ENCODE peak calls at places on chromosomes 7 and 10, in ten cellular contexts. One of them, this sample, is unnamed.

GRCh38 chr10:133129151-133129853 is 30.7 kb upstream of the KNDC1 start:
- DNase-seq in HFF-Myc: no peak
- DNase-seq in NAMALWA: no peak
- DNase-seq in globus pallidus: no peak
- DNase-seq in stimulated activated CD8-positive, alpha-beta memory T cell treated with anti-CD3 and anti-CD28 coated beads, Interleukin-2, amount 100 ng/mL, for 48 hours: no peak
- DNase-seq in GM03348: no peak
- DNase-seq in NCI-H1092: no peak
- DNase-seq in stromal cell of bone marrow: no peak
- DNase-seq in Caki2: no peak
- DNase-seq in GM13977: no peak
- DNase-seq in this sample: no peak

GRCh38 chr7:121752706-121753105 is 120.3 kb upstream of the PTPRZ1 start:
- DNase-seq in HFF-Myc: no peak
- DNase-seq in NAMALWA: peak
- DNase-seq in globus pallidus: peak
- DNase-seq in stimulated activated CD8-positive, alpha-beta memory T cell treated with anti-CD3 and anti-CD28 coated beads, Interleukin-2, amount 100 ng/mL, for 48 hours: no peak
- DNase-seq in GM03348: peak
- DNase-seq in NCI-H1092: no peak
- DNase-seq in stromal cell of bone marrow: peak
- DNase-seq in Caki2: no peak
- DNase-seq in GM13977: no peak
- DNase-seq in this sample: no peak

GRCh38 chr7:27109533-27110162 is 7.2 kb upstream of the HOXA2 start:
- DNase-seq in HFF-Myc: no peak
- DNase-seq in NAMALWA: no peak
- DNase-seq in globus pallidus: no peak
- DNase-seq in stimulated activated CD8-positive, alpha-beta memory T cell treated with anti-CD3 and anti-CD28 coated beads, Interleukin-2, amount 100 ng/mL, for 48 hours: no peak
- DNase-seq in GM03348: no peak
- DNase-seq in NCI-H1092: no peak
- DNase-seq in stromal cell of bone marrow: no peak
- DNase-seq in Caki2: no peak
- DNase-seq in GM13977: no peak
- DNase-seq in this sample: no peak

GRCh38 chr10:78871796-78872195 is 197.0 kb upstream of the ZMIZ1 start:
- DNase-seq in HFF-Myc: no peak
- DNase-seq in NAMALWA: no peak
- DNase-seq in globus pallidus: no peak
- DNase-seq in stimulated activated CD8-positive, alpha-beta memory T cell treated with anti-CD3 and anti-CD28 coated beads, Interleukin-2, amount 100 ng/mL, for 48 hours: no peak
- DNase-seq in GM03348: no peak
- DNase-seq in NCI-H1092: no peak
- DNase-seq in stromal cell of bone marrow: no peak
- DNase-seq in Caki2: no peak
- DNase-seq in GM13977: no peak
- DNase-seq in this sample: no peak

GRCh38 chr7:73448609-73449008 is 15.0 kb downstream of the FZD9 start:
- DNase-seq in HFF-Myc: no peak
- DNase-seq in NAMALWA: no peak
- DNase-seq in globus pallidus: no peak
- DNase-seq in stimulated activated CD8-positive, alpha-beta memory T cell treated with anti-CD3 and anti-CD28 coated beads, Interleukin-2, amount 100 ng/mL, for 48 hours: no peak
- DNase-seq in GM03348: no peak
- DNase-seq in NCI-H1092: no peak
- DNase-seq in stromal cell of bone marrow: no peak
- DNase-seq in Caki2: no peak
- DNase-seq in GM13977: no peak
- DNase-seq in this sample: no peak

GRCh38 chr7:83178796-83179195 is 16.1 kb upstream of the PCLO start:
- DNase-seq in HFF-Myc: no peak
- DNase-seq in NAMALWA: no peak
- DNase-seq in globus pallidus: no peak
- DNase-seq in stimulated activated CD8-positive, alpha-beta memory T cell treated with anti-CD3 and anti-CD28 coated beads, Interleukin-2, amount 100 ng/mL, for 48 hours: no peak
- DNase-seq in GM03348: no peak
- DNase-seq in NCI-H1092: no peak
- DNase-seq in stromal cell of bone marrow: peak
- DNase-seq in Caki2: no peak
- DNase-seq in GM13977: no peak
- DNase-seq in this sample: no peak

GRCh38 chr7:149490083-149490482 is 7.5 kb downstream of the ZNF746 start:
- DNase-seq in HFF-Myc: no peak
- DNase-seq in NAMALWA: no peak
- DNase-seq in globus pallidus: no peak
- DNase-seq in stimulated activated CD8-positive, alpha-beta memory T cell treated with anti-CD3 and anti-CD28 coated beads, Interleukin-2, amount 100 ng/mL, for 48 hours: no peak
- DNase-seq in GM03348: no peak
- DNase-seq in NCI-H1092: no peak
- DNase-seq in stromal cell of bone marrow: no peak
- DNase-seq in Caki2: no peak
- DNase-seq in GM13977: no peak
- DNase-seq in this sample: no peak

GRCh38 chr7:140623995-140624902 is 16.4 kb downstream of the DENND2A start:
- DNase-seq in HFF-Myc: no peak
- DNase-seq in NAMALWA: no peak
- DNase-seq in globus pallidus: no peak
- DNase-seq in stimulated activated CD8-positive, alpha-beta memory T cell treated with anti-CD3 and anti-CD28 coated beads, Interleukin-2, amount 100 ng/mL, for 48 hours: no peak
- DNase-seq in GM03348: no peak
- DNase-seq in NCI-H1092: no peak
- DNase-seq in stromal cell of bone marrow: no peak
- DNase-seq in Caki2: no peak
- DNase-seq in GM13977: no peak
- DNase-seq in this sample: no peak

GRCh38 chr7:140247564-140247963 is 70.8 kb upstream of the KDM7A start:
- DNase-seq in HFF-Myc: no peak
- DNase-seq in NAMALWA: no peak
- DNase-seq in globus pallidus: no peak
- DNase-seq in stimulated activated CD8-positive, alpha-beta memory T cell treated with anti-CD3 and anti-CD28 coated beads, Interleukin-2, amount 100 ng/mL, for 48 hours: no peak
- DNase-seq in GM03348: no peak
- DNase-seq in NCI-H1092: no peak
- DNase-seq in stromal cell of bone marrow: no peak
- DNase-seq in Caki2: no peak
- DNase-seq in GM13977: no peak
- DNase-seq in this sample: no peak

GRCh38 chr10:83835948-83836641 is 303.2 kb upstream of the GHITM start:
- DNase-seq in HFF-Myc: no peak
- DNase-seq in NAMALWA: no peak
- DNase-seq in globus pallidus: no peak
- DNase-seq in stimulated activated CD8-positive, alpha-beta memory T cell treated with anti-CD3 and anti-CD28 coated beads, Interleukin-2, amount 100 ng/mL, for 48 hours: no peak
- DNase-seq in GM03348: no peak
- DNase-seq in NCI-H1092: no peak
- DNase-seq in stromal cell of bone marrow: no peak
- DNase-seq in Caki2: no peak
- DNase-seq in GM13977: no peak
- DNase-seq in this sample: no peak

GRCh38 chr7:131010714-131011436 is 276.9 kb upstream of the KLF14 start:
- DNase-seq in HFF-Myc: no peak
- DNase-seq in NAMALWA: no peak
- DNase-seq in globus pallidus: no peak
- DNase-seq in stimulated activated CD8-positive, alpha-beta memory T cell treated with anti-CD3 and anti-CD28 coated beads, Interleukin-2, amount 100 ng/mL, for 48 hours: no peak
- DNase-seq in GM03348: peak
- DNase-seq in NCI-H1092: no peak
- DNase-seq in stromal cell of bone marrow: peak
- DNase-seq in Caki2: no peak
- DNase-seq in GM13977: peak
- DNase-seq in this sample: no peak

GRCh38 chr7:32905175-32905662 is 13.7 kb upstream of the KBTBD2 start:
- DNase-seq in HFF-Myc: peak
- DNase-seq in NAMALWA: peak
- DNase-seq in globus pallidus: peak
- DNase-seq in stimulated activated CD8-positive, alpha-beta memory T cell treated with anti-CD3 and anti-CD28 coated beads, Interleukin-2, amount 100 ng/mL, for 48 hours: peak
- DNase-seq in GM03348: peak
- DNase-seq in NCI-H1092: no peak
- DNase-seq in stromal cell of bone marrow: peak
- DNase-seq in Caki2: peak
- DNase-seq in GM13977: no peak
- DNase-seq in this sample: no peak

GRCh38 chr7:18610331-18610948 is 114.9 kb downstream of the HDAC9 start:
- DNase-seq in HFF-Myc: peak
- DNase-seq in NAMALWA: peak
- DNase-seq in globus pallidus: peak
- DNase-seq in stimulated activated CD8-positive, alpha-beta memory T cell treated with anti-CD3 and anti-CD28 coated beads, Interleukin-2, amount 100 ng/mL, for 48 hours: no peak
- DNase-seq in GM03348: no peak
- DNase-seq in NCI-H1092: no peak
- DNase-seq in stromal cell of bone marrow: no peak
- DNase-seq in Caki2: peak
- DNase-seq in GM13977: peak
- DNase-seq in this sample: no peak

GRCh38 chr7:77393261-77393660 is 22.9 kb downstream of the GSAP start:
- DNase-seq in HFF-Myc: no peak
- DNase-seq in NAMALWA: no peak
- DNase-seq in globus pallidus: no peak
- DNase-seq in stimulated activated CD8-positive, alpha-beta memory T cell treated with anti-CD3 and anti-CD28 coated beads, Interleukin-2, amount 100 ng/mL, for 48 hours: no peak
- DNase-seq in GM03348: no peak
- DNase-seq in NCI-H1092: no peak
- DNase-seq in stromal cell of bone marrow: no peak
- DNase-seq in Caki2: peak
- DNase-seq in GM13977: peak
- DNase-seq in this sample: peak

GRCh38 chr10:72308320-72308987 is 34.7 kb downstream of the DDIT4 start:
- DNase-seq in HFF-Myc: peak
- DNase-seq in NAMALWA: no peak
- DNase-seq in globus pallidus: no peak
- DNase-seq in stimulated activated CD8-positive, alpha-beta memory T cell treated with anti-CD3 and anti-CD28 coated beads, Interleukin-2, amount 100 ng/mL, for 48 hours: no peak
- DNase-seq in GM03348: peak
- DNase-seq in NCI-H1092: no peak
- DNase-seq in stromal cell of bone marrow: peak
- DNase-seq in Caki2: peak
- DNase-seq in GM13977: no peak
- DNase-seq in this sample: peak

GRCh38 chr7:66950763-66951162 is 29.7 kb downstream of the TMEM248 start:
- DNase-seq in HFF-Myc: no peak
- DNase-seq in NAMALWA: no peak
- DNase-seq in globus pallidus: peak
- DNase-seq in stimulated activated CD8-positive, alpha-beta memory T cell treated with anti-CD3 and anti-CD28 coated beads, Interleukin-2, amount 100 ng/mL, for 48 hours: no peak
- DNase-seq in GM03348: no peak
- DNase-seq in NCI-H1092: no peak
- DNase-seq in stromal cell of bone marrow: no peak
- DNase-seq in Caki2: peak
- DNase-seq in GM13977: no peak
- DNase-seq in this sample: no peak

GRCh38 chr7:102236592-102237287 is 49.9 kb upstream of the SH2B2 start:
- DNase-seq in HFF-Myc: peak
- DNase-seq in NAMALWA: peak
- DNase-seq in globus pallidus: peak
- DNase-seq in stimulated activated CD8-positive, alpha-beta memory T cell treated with anti-CD3 and anti-CD28 coated beads, Interleukin-2, amount 100 ng/mL, for 48 hours: peak
- DNase-seq in GM03348: peak
- DNase-seq in NCI-H1092: peak
- DNase-seq in stromal cell of bone marrow: peak
- DNase-seq in Caki2: peak
- DNase-seq in GM13977: peak
- DNase-seq in this sample: peak

GRCh38 chr10:99913831-99914235 is 95.9 kb downstream of the DNMBP start:
- DNase-seq in HFF-Myc: no peak
- DNase-seq in NAMALWA: no peak
- DNase-seq in globus pallidus: no peak
- DNase-seq in stimulated activated CD8-positive, alpha-beta memory T cell treated with anti-CD3 and anti-CD28 coated beads, Interleukin-2, amount 100 ng/mL, for 48 hours: no peak
- DNase-seq in GM03348: no peak
- DNase-seq in NCI-H1092: no peak
- DNase-seq in stromal cell of bone marrow: no peak
- DNase-seq in Caki2: no peak
- DNase-seq in GM13977: no peak
- DNase-seq in this sample: no peak

GRCh38 chr10:104274762-104275721 is 6.1 kb downstream of the GSTO2 start:
- DNase-seq in HFF-Myc: no peak
- DNase-seq in NAMALWA: peak
- DNase-seq in globus pallidus: peak
- DNase-seq in stimulated activated CD8-positive, alpha-beta memory T cell treated with anti-CD3 and anti-CD28 coated beads, Interleukin-2, amount 100 ng/mL, for 48 hours: peak
- DNase-seq in GM03348: peak
- DNase-seq in NCI-H1092: no peak
- DNase-seq in stromal cell of bone marrow: no peak
- DNase-seq in Caki2: peak
- DNase-seq in GM13977: peak
- DNase-seq in this sample: peak

GRCh38 chr7:44072364-44073231 is 7.2 kb upstream of the PGAM2 start:
- DNase-seq in HFF-Myc: peak
- DNase-seq in NAMALWA: peak
- DNase-seq in globus pallidus: no peak
- DNase-seq in stimulated activated CD8-positive, alpha-beta memory T cell treated with anti-CD3 and anti-CD28 coated beads, Interleukin-2, amount 100 ng/mL, for 48 hours: no peak
- DNase-seq in GM03348: peak
- DNase-seq in NCI-H1092: peak
- DNase-seq in stromal cell of bone marrow: peak
- DNase-seq in Caki2: peak
- DNase-seq in GM13977: peak
- DNase-seq in this sample: no peak

GRCh38 chr7:103795112-103795511 is 194.3 kb downstream of the RELN start:
- DNase-seq in HFF-Myc: no peak
- DNase-seq in NAMALWA: no peak
- DNase-seq in globus pallidus: no peak
- DNase-seq in stimulated activated CD8-positive, alpha-beta memory T cell treated with anti-CD3 and anti-CD28 coated beads, Interleukin-2, amount 100 ng/mL, for 48 hours: no peak
- DNase-seq in GM03348: peak
- DNase-seq in NCI-H1092: no peak
- DNase-seq in stromal cell of bone marrow: peak
- DNase-seq in Caki2: no peak
- DNase-seq in GM13977: no peak
- DNase-seq in this sample: no peak

GRCh38 chr10:120011359-120012132 is 119.0 kb downstream of the SEC23IP start:
- DNase-seq in HFF-Myc: no peak
- DNase-seq in NAMALWA: no peak
- DNase-seq in globus pallidus: peak
- DNase-seq in stimulated activated CD8-positive, alpha-beta memory T cell treated with anti-CD3 and anti-CD28 coated beads, Interleukin-2, amount 100 ng/mL, for 48 hours: no peak
- DNase-seq in GM03348: no peak
- DNase-seq in NCI-H1092: no peak
- DNase-seq in stromal cell of bone marrow: no peak
- DNase-seq in Caki2: no peak
- DNase-seq in GM13977: no peak
- DNase-seq in this sample: no peak

GRCh38 chr7:131909151-131909768 is 352.8 kb upstream of the PODXL start:
- DNase-seq in HFF-Myc: no peak
- DNase-seq in NAMALWA: no peak
- DNase-seq in globus pallidus: no peak
- DNase-seq in stimulated activated CD8-positive, alpha-beta memory T cell treated with anti-CD3 and anti-CD28 coated beads, Interleukin-2, amount 100 ng/mL, for 48 hours: no peak
- DNase-seq in GM03348: peak
- DNase-seq in NCI-H1092: no peak
- DNase-seq in stromal cell of bone marrow: no peak
- DNase-seq in Caki2: no peak
- DNase-seq in GM13977: no peak
- DNase-seq in this sample: no peak

GRCh38 chr7:140635821-140636220 is 4.8 kb downstream of the DENND2A start:
- DNase-seq in HFF-Myc: no peak
- DNase-seq in NAMALWA: no peak
- DNase-seq in globus pallidus: peak
- DNase-seq in stimulated activated CD8-positive, alpha-beta memory T cell treated with anti-CD3 and anti-CD28 coated beads, Interleukin-2, amount 100 ng/mL, for 48 hours: no peak
- DNase-seq in GM03348: no peak
- DNase-seq in NCI-H1092: no peak
- DNase-seq in stromal cell of bone marrow: no peak
- DNase-seq in Caki2: no peak
- DNase-seq in GM13977: no peak
- DNase-seq in this sample: no peak

GRCh38 chr10:124545346-124545745 is 83.7 kb downstream of the LHPP start:
- DNase-seq in HFF-Myc: no peak
- DNase-seq in NAMALWA: no peak
- DNase-seq in globus pallidus: no peak
- DNase-seq in stimulated activated CD8-positive, alpha-beta memory T cell treated with anti-CD3 and anti-CD28 coated beads, Interleukin-2, amount 100 ng/mL, for 48 hours: no peak
- DNase-seq in GM03348: no peak
- DNase-seq in NCI-H1092: peak
- DNase-seq in stromal cell of bone marrow: no peak
- DNase-seq in Caki2: no peak
- DNase-seq in GM13977: no peak
- DNase-seq in this sample: no peak

GRCh38 chr10:34341473-34341872 is 473.6 kb downstream of the PARD3 start:
- DNase-seq in HFF-Myc: no peak
- DNase-seq in NAMALWA: no peak
- DNase-seq in globus pallidus: no peak
- DNase-seq in stimulated activated CD8-positive, alpha-beta memory T cell treated with anti-CD3 and anti-CD28 coated beads, Interleukin-2, amount 100 ng/mL, for 48 hours: no peak
- DNase-seq in GM03348: peak
- DNase-seq in NCI-H1092: no peak
- DNase-seq in stromal cell of bone marrow: peak
- DNase-seq in Caki2: no peak
- DNase-seq in GM13977: no peak
- DNase-seq in this sample: no peak